ENCODE peak calls at places on chromosomes 16 and 17, in five cellular contexts. One of them, this sample, is unnamed.

GRCh38 chr16:5607169-5607568 is 509.6 kb upstream of the EEF2KMT start:
- DNase-seq in esophagus squamous epithelium: no peak
- DNase-seq in H7: no peak
- DNase-seq in HuH-7: no peak
- DNase-seq in AG08395: no peak
- DNase-seq in this sample: no peak

GRCh38 chr16:3762080-3762750 is 44.9 kb upstream of the TRAP1 start:
- DNase-seq in AG08395: no peak
- DNase-seq in HuH-7: no peak
- DNase-seq in H7: no peak
- DNase-seq in esophagus squamous epithelium: no peak
- DNase-seq in this sample: no peak

GRCh38 chr17:80432350-80432955 is 17.5 kb downstream of the ENDOV start:
- DNase-seq in HuH-7: no peak
- DNase-seq in H7: no peak
- DNase-seq in AG08395: no peak
- DNase-seq in esophagus squamous epithelium: no peak
- DNase-seq in this sample: no peak

GRCh38 chr17:70629902-70630301 is 460.6 kb downstream of the KCNJ2 start:
- DNase-seq in AG08395: no peak
- DNase-seq in esophagus squamous epithelium: no peak
- DNase-seq in HuH-7: no peak
- DNase-seq in H7: no peak
- DNase-seq in this sample: peak

GRCh38 chr17:67016039-67016762 is 28.2 kb upstream of the CACNG1 start:
- DNase-seq in HuH-7: peak
- DNase-seq in esophagus squamous epithelium: no peak
- DNase-seq in H7: peak
- DNase-seq in AG08395: no peak
- DNase-seq in this sample: no peak

GRCh38 chr17:9670596-9670995 is 25.3 kb downstream of the USP43 start:
- DNase-seq in esophagus squamous epithelium: no peak
- DNase-seq in AG08395: no peak
- DNase-seq in HuH-7: no peak
- DNase-seq in H7: peak
- DNase-seq in this sample: no peak

GRCh38 chr16:70610273-70611223 is 35.8 kb upstream of the IL34 start:
- DNase-seq in esophagus squamous epithelium: no peak
- DNase-seq in H7: no peak
- DNase-seq in AG08395: no peak
- DNase-seq in HuH-7: no peak
- DNase-seq in this sample: no peak

GRCh38 chr16:711548-712320 is 3.2 kb upstream of the METRN start:
- DNase-seq in HuH-7: peak
- DNase-seq in H7: peak
- DNase-seq in esophagus squamous epithelium: no peak
- DNase-seq in AG08395: peak
- DNase-seq in this sample: no peak

GRCh38 chr17:32621612-32622312 is 135.0 kb downstream of the CDK5R1 start:
- DNase-seq in H7: peak
- DNase-seq in esophagus squamous epithelium: no peak
- DNase-seq in AG08395: no peak
- DNase-seq in HuH-7: no peak
- DNase-seq in this sample: no peak

GRCh38 chr17:42846594-42847280 is 2.4 kb downstream of the AOC2 start:
- DNase-seq in AG08395: peak
- DNase-seq in esophagus squamous epithelium: no peak
- DNase-seq in HuH-7: no peak
- DNase-seq in H7: no peak
- DNase-seq in this sample: peak

GRCh38 chr16:28087675-28088285 is 24.3 kb upstream of the GSG1L start:
- DNase-seq in H7: peak
- DNase-seq in esophagus squamous epithelium: no peak
- DNase-seq in AG08395: no peak
- DNase-seq in HuH-7: no peak
- DNase-seq in this sample: peak